ENCODE peak calls at places on chromosomes 4 and X, in five cellular contexts. Q is GM12878, G is fibroblast of pulmonary artery, J is fibroblast of lung, C is epithelial cell of proximal tubule. A is an unnamed sample.

GRCh38 chr4:109414938-109415337 is 18.7 kb upstream of the SEC24B start:
- DNase-seq in Q (no peak), G (peak; percentile 40), J (peak; percentile 23), C (no peak), A (no peak)

GRCh38 chr4:129971419-129971818 is 875.5 kb downstream of the C4orf33 start:
- DNase-seq in Q (no peak), G (no peak), J (no peak), C (no peak), A (no peak)

GRCh38 chrX:97525981-97526380 is 642.3 kb downstream of the RPA4 start:
- DNase-seq in Q (no peak), G (no peak), J (no peak), C (no peak), A (no peak)

GRCh38 chr4:20203508-20203907 is 48.2 kb upstream of the SLIT2 start:
- DNase-seq in Q (no peak), G (peak; percentile 60), J (peak; percentile 78), C (no peak), A (no peak)

GRCh38 chr4:137968956-137969709 is 273.0 kb downstream of the SLC7A11 start:
- DNase-seq in Q (no peak), G (peak; percentile 74), J (peak; percentile 76), C (peak; percentile 12), A (no peak)

GRCh38 chr4:142923619-142924018 is 77.5 kb upstream of the INPP4B start:
- DNase-seq in Q (no peak), G (no peak), J (no peak), C (no peak), A (no peak)

GRCh38 chr4:108272046-108272445 is 103.3 kb upstream of the LEF1 start:
- DNase-seq in Q (no peak), G (no peak), J (peak; percentile 73), C (no peak), A (no peak)

GRCh38 chr4:15479089-15479912 is 9.6 kb downstream of the CC2D2A start:
- DNase-seq in Q (no peak), G (peak; percentile 94), J (peak; percentile 94), C (peak; percentile 62), A (peak; percentile 56)

GRCh38 chrX:145609951-145610511 is 207.6 kb upstream of the SLITRK2 start:
- DNase-seq in Q (no peak), G (no peak), J (peak; percentile 88), C (peak; percentile 18), A (no peak)

GRCh38 chrX:32118832-32119231 is 1047.0 kb upstream of the FTHL17 start:
- DNase-seq in Q (no peak), G (no peak), J (no peak), C (no peak), A (no peak)

DNA sequence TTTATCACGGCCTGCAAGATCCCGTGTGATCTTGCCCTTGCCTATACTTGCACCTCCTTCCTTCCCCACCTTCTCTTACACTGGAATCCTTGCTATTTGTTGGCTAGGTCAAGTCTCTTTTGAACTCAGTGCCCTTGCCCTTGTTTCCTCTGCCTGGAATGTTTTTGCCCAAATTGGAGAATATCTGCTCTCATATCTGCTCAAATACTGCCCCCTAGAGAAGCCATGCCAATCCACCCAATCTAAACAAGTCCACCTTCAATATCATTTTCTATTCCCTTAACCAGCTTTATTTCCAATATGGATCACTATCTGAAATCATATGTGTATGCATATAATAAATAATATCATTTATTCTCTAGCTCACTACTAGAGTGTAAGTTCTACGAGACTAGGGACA is 1044.2 kb upstream of the FTHL17 start:
- DNase-seq in Q (no peak), G (no peak), J (no peak), C (no peak), A (no peak)
- TF ChIP-seq CTCF in Q (no peak), G (no peak), J (no peak), C (peak; percentile 53), A (no peak)

DNA sequence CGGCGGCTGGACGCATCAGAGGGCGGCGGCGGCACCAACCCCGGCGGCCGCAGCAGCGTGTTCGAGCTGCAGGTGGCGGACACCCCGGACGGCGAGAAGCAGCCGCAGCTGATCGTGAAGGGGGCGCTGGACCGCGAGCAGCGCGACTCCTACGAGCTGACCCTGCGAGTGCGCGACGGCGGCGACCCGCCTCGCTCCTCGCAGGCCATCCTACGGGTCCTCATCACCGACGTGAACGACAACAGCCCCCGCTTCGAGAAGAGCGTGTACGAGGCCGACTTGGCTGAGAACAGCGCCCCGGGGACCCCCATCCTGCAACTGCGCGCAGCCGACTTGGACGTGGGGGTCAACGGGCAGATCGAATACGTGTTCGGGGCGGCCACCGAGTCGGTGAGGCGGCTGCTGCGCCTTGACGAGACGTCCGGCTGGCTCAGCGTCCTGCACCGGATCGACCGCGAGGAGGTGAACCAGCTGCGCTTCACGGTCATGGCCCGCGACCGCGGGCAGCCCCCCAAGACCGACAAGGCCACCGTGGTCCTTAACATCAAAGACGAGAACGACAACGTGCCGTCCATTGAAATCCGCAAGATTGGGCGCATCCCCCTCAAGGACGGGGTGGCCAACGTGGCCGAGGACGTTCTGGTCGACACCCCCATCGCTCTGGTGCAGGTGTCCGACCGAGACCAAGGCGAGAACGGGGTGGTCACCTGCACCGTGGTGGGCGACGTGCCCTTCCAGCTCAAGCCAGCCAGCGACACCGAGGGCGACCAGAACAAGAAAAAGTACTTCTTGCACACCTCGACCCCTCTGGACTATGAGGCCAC is 2.1 kb downstream of the PCDH7 start:
- DNase-seq in Q (no peak), G (no peak), J (peak; percentile 18), C (no peak), A (peak; percentile 30)
- TF ChIP-seq CTCF in Q (no peak), G (no peak), J (no peak), C (no peak), A (peak; percentile 19)

DNA sequence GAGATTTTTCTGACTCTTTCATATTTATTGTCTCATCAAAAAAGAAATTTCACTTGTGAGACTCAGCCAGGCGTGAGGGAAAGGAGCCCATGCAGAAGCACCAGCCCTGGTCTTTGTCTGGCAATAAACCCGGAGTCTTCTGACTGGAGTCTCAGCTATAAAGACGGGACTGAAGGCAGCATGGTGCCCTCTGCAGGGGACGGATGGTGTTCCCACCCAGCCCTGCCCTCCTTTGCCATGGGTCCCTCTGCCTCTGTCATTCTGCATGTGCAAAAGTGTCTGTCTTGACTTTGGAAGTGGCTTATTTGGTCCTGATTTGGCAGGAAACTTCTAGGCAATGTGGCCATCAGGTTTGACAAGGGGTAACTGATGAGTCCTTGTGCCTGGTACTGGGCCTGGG is 14.3 kb downstream of the ZNF185 start:
- DNase-seq in Q (no peak), G (no peak), J (no peak), C (no peak), A (no peak)
- TF ChIP-seq CTCF in Q (peak; percentile 5), G (no peak), J (no peak), C (no peak), A (no peak)

DNA sequence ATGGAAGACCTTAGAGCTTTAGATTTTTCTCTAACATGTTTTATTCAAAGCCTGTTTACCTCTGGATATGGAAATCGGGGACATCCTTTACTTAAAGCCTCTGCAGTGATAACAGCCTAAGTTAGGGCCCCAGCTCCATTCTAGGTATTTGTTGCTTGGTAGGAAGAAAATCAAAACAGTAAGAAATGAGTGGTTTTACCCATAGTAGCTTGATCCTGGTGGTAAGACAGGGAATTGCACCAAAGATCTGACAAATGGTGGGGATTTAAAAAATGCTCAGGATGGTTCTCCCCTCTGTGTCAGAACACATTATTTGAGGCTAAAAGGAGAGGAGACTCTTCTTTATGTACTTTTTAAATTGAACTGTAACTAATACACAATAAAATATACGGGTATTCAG is 52.4 kb downstream of the AFF2 start:
- DNase-seq in Q (no peak), G (no peak), J (no peak), C (no peak), A (no peak)
- TF ChIP-seq CTCF in Q (no peak), G (peak; percentile 22), J (peak; percentile 25), C (peak; percentile 29), A (peak; percentile 10)

DNA sequence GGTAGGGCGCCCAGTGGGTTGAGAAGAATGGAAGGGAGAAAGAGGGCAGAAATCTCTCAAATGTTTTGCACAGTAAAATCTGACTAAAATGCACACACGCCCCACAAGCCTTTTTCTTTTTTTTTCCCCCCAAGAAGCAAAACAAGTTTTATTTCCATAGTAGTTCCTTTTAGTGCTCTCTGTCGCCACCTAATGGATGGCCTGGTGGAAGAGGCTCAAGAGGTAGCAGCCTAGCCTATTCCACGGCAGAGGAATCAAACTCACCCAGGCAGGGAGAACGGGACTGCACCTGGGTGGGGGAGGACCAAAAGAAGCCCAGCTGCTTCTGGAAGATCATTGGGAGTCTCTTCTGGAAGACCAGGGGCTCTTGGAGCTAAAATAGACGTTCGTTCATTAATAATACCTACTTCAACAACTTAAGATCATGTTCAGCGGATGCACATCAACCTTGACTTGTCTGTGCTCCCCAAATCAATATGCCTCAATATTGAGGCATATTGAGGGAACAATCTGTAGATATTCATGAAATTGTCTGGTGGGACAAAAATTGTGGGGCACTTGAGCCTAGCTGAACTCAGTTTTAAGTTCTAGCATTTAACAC is 31.6 kb upstream of the IRAK1 start:
- DNase-seq in Q (no peak), G (peak; percentile 75), J (peak; percentile 64), C (no peak), A (peak; percentile 72)
- TF ChIP-seq CTCF in Q (peak; percentile 74), G (peak; percentile 67), J (peak; percentile 66), C (peak; percentile 67), A (peak; percentile 59)

A was measured in nephron progenitor cell.